ENCODE peak calls at places on chromosomes 16 and 17, in five cellular contexts. I is heart right ventricle; R is H54; G is stimulated activated CD8-positive, alpha-beta memory T cell treated with anti-CD3 and anti-CD28 coated beads, Interleukin-15, amount 100 ng/mL, for 4 hours; Y is hepatocyte. K is an unnamed sample.

GRCh38 chr17:28661635-28662526 is at the start of the genes SDF2 and SUPT6H:
- DNase-seq in G (peak), R (peak), Y (peak), I (peak), K (peak)

GRCh38 chr17:42180411-42180921 is 476 bp downstream of the KCNH4 start:
- DNase-seq in R (no peak), I (no peak), Y (no peak), G (no peak), K (no peak)

GRCh38 chr17:45703806-45704205 is 80.3 kb upstream of the CRHR1 start:
- DNase-seq in G (no peak), R (no peak), I (no peak), Y (no peak), K (no peak)

GRCh38 chr16:67760206-67760605 is 41.1 kb upstream of the GFOD2 start:
- DNase-seq in R (no peak), I (no peak), G (no peak), Y (no peak), K (no peak)

GRCh38 chr17:8226536-8227237 is 16.3 kb upstream of the AURKB start:
- DNase-seq in R (peak), Y (peak), I (peak), G (no peak), K (no peak)

GRCh38 chr17:41619162-41619933 is 5.0 kb downstream of the KRT17 start:
- DNase-seq in G (no peak), I (no peak), R (no peak), Y (no peak), K (no peak)

GRCh38 chr17:43430936-43431649 is 32.3 kb downstream of the ARL4D start:
- DNase-seq in G (no peak), I (no peak), R (no peak), Y (no peak), K (no peak)

GRCh38 chr16:69143116-69143515 is 10.7 kb downstream of the UTP4 start:
- DNase-seq in I (no peak), R (no peak), Y (peak), G (no peak), K (no peak)

GRCh38 chr17:64998436-64999190 is 57.9 kb downstream of the GNA13 start:
- DNase-seq in I (no peak), G (no peak), Y (no peak), R (no peak), K (no peak)

GRCh38 chr16:54974391-54974790 is 43.7 kb downstream of the IRX5 start:
- DNase-seq in G (no peak), Y (no peak), I (no peak), R (no peak), K (no peak)

GRCh38 chr16:287298-287811 is 4.4 kb downstream of the PDIA2 start:
- DNase-seq in I (no peak), G (no peak), R (peak), Y (no peak), K (no peak)

GRCh38 chr16:57892041-57892440 is 78.9 kb downstream of the CNGB1 start:
- DNase-seq in G (no peak), I (no peak), Y (no peak), R (peak), K (no peak)

GRCh38 chr16:57042157-57043111 is 49.9 kb upstream of the CPNE2 start:
- DNase-seq in R (no peak), I (no peak), Y (no peak), G (peak), K (no peak)

GRCh38 chr17:57916925-57917858 is 38.0 kb downstream of the CUEDC1 start:
- DNase-seq in G (no peak), I (peak), R (no peak), Y (no peak), K (no peak)

GRCh38 chr16:15915555-15916081 is 27.2 kb upstream of the CEP20 start:
- DNase-seq in I (no peak), G (no peak), R (no peak), Y (no peak), K (no peak)

GRCh38 chr17:43393944-43394482 is 4.8 kb upstream of the ARL4D start:
- DNase-seq in I (peak), R (peak), Y (peak), G (peak), K (peak)

GRCh38 chr17:27081002-27081638 is 212.8 kb upstream of the WSB1 start:
- DNase-seq in G (no peak), I (no peak), R (no peak), Y (no peak), K (no peak)

GRCh38 chr17:37082461-37082860 is 133.7 kb downstream of the AATF start:
- DNase-seq in I (no peak), Y (no peak), R (no peak), G (no peak), K (no peak)

GRCh38 chr17:35345926-35346771 is 27.3 kb downstream of the SLFN11 start:
- DNase-seq in R (no peak), Y (peak), G (no peak), I (peak), K (no peak)

GRCh38 chr16:73083271-73083670 is 35.3 kb upstream of the ZFHX3 start:
- DNase-seq in G (no peak), I (no peak), R (no peak), Y (no peak), K (no peak)

GRCh38 chr17:40909755-40910154 is 24.7 kb upstream of the KRT20 start:
- DNase-seq in R (no peak), I (no peak), Y (peak), G (no peak), K (no peak)

GRCh38 chr17:42653179-42654124 is 5.6 kb upstream of the TUBG2 start:
- DNase-seq in R (no peak), Y (peak), G (no peak), I (peak), K (no peak)